ENCODE peak calls at places on chromosomes 5 and 9, in four cellular contexts. L is stimulated activated CD4-positive, alpha-beta T cell treated with anti-CD3 and anti-CD28 coated beads, Interleukin-12 subunit alpha, Interleukin-12 subunit beta, amount 100 ng/mL, for 4 hours; Z is HT1080; M is endodermal cell. R is an unnamed sample.

GRCh38 chr9:116154334-116154975 is 864 bp downstream of the PAPPA start:
- DNase-seq in L (no peak), Z (peak), M (peak), R (peak)

GRCh38 chr5:53667621-53668020 is 107.2 kb downstream of the NDUFS4 start:
- DNase-seq in L (no peak), Z (no peak), M (no peak), R (no peak)

GRCh38 chr9:99852617-99853016 is 30.9 kb downstream of the NR4A3 start:
- DNase-seq in L (no peak), Z (no peak), M (no peak), R (no peak)

GRCh38 chr5:57488308-57488955 is 5.8 kb upstream of the ACTBL2 start:
- DNase-seq in L (no peak), Z (peak), M (no peak), R (no peak)

GRCh38 chr9:98523231-98523901 is 185.4 kb downstream of the GABBR2 start:
- DNase-seq in L (no peak), Z (peak), M (peak), R (no peak)

GRCh38 chr9:38368731-38369130 is 23.8 kb upstream of the ALDH1B1 start:
- DNase-seq in L (no peak), Z (no peak), M (peak), R (no peak)

GRCh38 chr5:83172011-83172410 is 94.7 kb downstream of the XRCC4 start:
- DNase-seq in L (no peak), Z (no peak), M (no peak), R (no peak)

GRCh38 chr5:28517691-28518090 is 1479.3 kb upstream of the CDH9 start:
- DNase-seq in L (no peak), Z (no peak), M (no peak), R (no peak)

GRCh38 chr5:102762095-102762534 is 7.0 kb downstream of the PAM start:
- DNase-seq in L (no peak), Z (peak), M (no peak), R (no peak)

GRCh38 chr5:119386945-119387344 is 31.1 kb downstream of the TNFAIP8 start:
- DNase-seq in L (no peak), Z (no peak), M (no peak), R (no peak)

GRCh38 chr5:135079760-135080159 is 45.7 kb upstream of the PITX1 start:
- DNase-seq in L (no peak), Z (no peak), M (no peak), R (no peak)

GRCh38 chr9:122095010-122095767 is 2.1 kb upstream of the TTLL11 start:
- DNase-seq in L (peak), Z (peak), M (peak), R (peak)

R was measured in endothelial cell.